ENCODE peak calls at places on chromosomes 7 and 10, in six cellular contexts. C is gastrocnemius medialis; G is CD8-positive, alpha-beta T cell; R is endothelial cell of umbilical vein; J is GM06990; F is prostate gland. A is an unnamed sample.

GRCh38 chr10:66834802-66835201 is 91.0 kb upstream of the LRRTM3 start:
- DNase-seq in C (no peak), G (no peak), R (no peak), J (no peak), F (no peak), A (no peak)

GRCh38 chr10:119281581-119282071 is 74.3 kb downstream of the GRK5 start:
- DNase-seq in C (peak; percentile 50), G (no peak), R (no peak), J (no peak), F (peak; percentile 48), A (peak; percentile 41)

GRCh38 chr7:151503902-151504714 is 15.6 kb downstream of the RHEB start:
- DNase-seq in C (peak; percentile 78), G (no peak), R (no peak), J (no peak), F (peak; percentile 27), A (no peak)

GRCh38 chr10:43173120-43173519 is 34.9 kb downstream of the CSGALNACT2 start:
- DNase-seq in C (no peak), G (no peak), R (no peak), J (no peak), F (no peak), A (no peak)

GRCh38 chr10:100882681-100883321 is 30.0 kb upstream of the SLF2 start:
- DNase-seq in C (no peak), G (no peak), R (peak; percentile 61), J (no peak), F (no peak), A (peak; percentile 10)

GRCh38 chr7:95213809-95214492 is 110.4 kb downstream of the PON1 start:
- DNase-seq in C (peak; percentile 22), G (no peak), R (no peak), J (no peak), F (no peak), A (no peak)

GRCh38 chr7:100034871-100035510 is 14.6 kb upstream of the ZSCAN21 start:
- DNase-seq in C (no peak), G (no peak), R (peak; percentile 46), J (no peak), F (no peak), A (no peak)

GRCh38 chr10:27794157-27794556 is 48.5 kb upstream of the MKX start:
- DNase-seq in C (no peak), G (no peak), R (no peak), J (no peak), F (no peak), A (no peak)

GRCh38 chr10:34637419-34637911 is 177.6 kb downstream of the PARD3 start:
- DNase-seq in C (no peak), G (peak; percentile 66), R (peak; percentile 57), J (peak; percentile 81), F (peak; percentile 52), A (no peak)

GRCh38 chr10:102376901-102377300 is 18.6 kb upstream of the NFKB2 start:
- DNase-seq in C (no peak), G (no peak), R (no peak), J (no peak), F (no peak), A (no peak)

DNA sequence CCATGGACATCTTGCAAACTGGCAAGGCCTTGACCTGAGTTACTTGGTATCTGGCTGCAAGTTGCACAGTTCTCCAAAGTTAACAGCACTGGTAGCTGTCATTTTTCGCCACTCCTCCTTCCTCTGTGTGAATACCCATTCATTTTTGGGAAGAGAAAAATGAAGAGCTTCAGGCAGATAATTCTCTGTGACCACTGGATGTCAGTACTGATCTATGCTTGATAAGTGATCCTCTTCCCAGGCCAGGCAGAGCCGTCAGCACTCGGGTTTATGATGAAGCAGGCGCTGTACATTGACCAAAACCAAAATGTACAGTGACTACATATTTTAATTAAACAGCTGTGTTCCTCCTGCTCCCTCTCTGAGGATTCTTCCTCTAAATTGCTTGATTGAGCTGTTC is 55.9 kb upstream of the PDZD8 start:
- DNase-seq in C (no peak), G (no peak), R (no peak), J (no peak), F (no peak), A (no peak)
- TF ChIP-seq CTCF in C (no peak), G (no peak), R (no peak), J (no peak), F (no peak), A (no peak)

DNA sequence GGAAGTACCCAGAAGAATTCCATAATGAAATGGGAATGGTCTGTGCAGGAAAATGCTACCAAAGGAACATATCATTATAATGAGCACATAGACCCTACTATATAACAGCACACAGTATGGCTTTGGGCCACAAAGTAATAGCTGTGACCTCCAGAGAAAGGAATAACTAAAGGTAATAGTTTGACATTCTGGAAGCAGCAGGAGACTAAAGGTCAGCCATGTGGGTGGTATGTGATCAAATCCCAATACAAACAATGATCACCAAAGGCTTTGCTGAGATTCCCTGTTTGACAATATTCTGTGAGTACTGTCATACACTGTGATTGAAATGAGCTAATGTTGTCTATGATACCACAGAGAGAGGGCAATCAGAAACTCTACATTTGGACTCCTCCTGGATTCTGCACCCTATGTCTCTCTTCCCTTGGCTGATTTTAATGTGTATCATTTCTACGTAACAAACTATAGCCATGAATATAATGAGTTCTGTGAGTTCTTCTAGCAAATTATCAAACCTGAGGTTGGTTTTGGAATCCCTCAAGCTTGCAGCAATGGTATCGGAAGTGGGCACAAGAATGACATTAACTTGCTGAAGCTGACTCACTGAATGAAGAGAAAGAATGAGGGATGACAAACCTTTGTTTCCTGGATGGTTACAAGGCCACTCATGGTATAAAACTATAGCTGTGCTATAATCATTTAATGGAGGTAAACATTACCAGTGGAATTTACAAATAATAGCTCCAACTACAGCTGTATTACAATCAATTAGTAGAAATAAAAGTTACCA is 99.6 kb downstream of the JMJD1C start:
- DNase-seq in C (no peak), G (no peak), R (no peak), J (no peak), F (no peak), A (no peak)
- H3K4me3 ChIP-seq in C (no peak overlapping the region), G (no peak overlapping the region), R (no peak overlapping the region), J (no peak overlapping the region), F (no peak overlapping the region), A (no peak overlapping the region)

DNA sequence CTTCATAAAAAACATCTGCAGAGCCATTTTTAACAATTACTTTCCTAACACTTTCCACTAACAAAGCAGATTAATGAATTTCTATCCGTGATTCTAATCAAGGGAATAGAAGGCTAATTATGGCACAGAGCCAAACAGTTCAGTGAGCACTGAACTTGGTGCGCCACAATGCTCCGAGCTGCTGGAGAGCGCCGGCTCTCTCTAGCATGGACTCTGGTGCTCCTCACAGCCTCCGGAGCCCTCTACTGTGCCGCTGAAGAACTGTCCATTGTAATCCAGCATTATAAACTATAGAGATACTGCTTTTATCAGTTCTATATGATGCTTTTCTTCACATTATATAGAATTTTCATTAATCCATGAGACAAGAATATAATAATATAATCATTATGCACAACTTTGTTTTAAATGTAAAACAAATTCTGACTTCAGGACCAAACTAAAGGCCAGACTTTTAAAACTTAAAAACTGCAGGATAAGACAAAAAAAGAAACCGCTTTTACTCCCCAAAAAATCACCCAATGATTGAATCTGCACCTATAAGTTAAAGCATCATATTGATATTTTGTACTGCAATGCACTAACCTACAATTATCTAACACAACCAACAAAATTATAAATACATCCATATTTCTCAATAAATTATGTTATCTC is 123.6 kb downstream of the RNF32 start:
- DNase-seq in C (no peak), G (no peak), R (peak; percentile 74), J (no peak), F (peak; percentile 64), A (peak; percentile 36)
- TF ChIP-seq CTCF in C (peak; percentile 21), G (no peak), R (peak; percentile 65), J (no peak), F (peak; percentile 53), A (peak; percentile 81)

GRCh38 chr7:142357953-142358520 is 100.2 kb upstream of the PRSS58 start:
- DNase-seq in C (no peak), G (no peak), R (peak; percentile 62), J (peak; percentile 16), F (no peak), A (no peak)
- H3K4me3 ChIP-seq in C (no peak overlapping the region), G (no peak overlapping the region), R (no peak overlapping the region), J (no peak overlapping the region), F (no peak overlapping the region), A (no peak overlapping the region)

GRCh38 chr7:45984386-45985295 is 63.6 kb upstream of the IGFBP3 start:
- DNase-seq in C (no peak), G (no peak), R (no peak), J (no peak), F (no peak), A (no peak)
- TF ChIP-seq CTCF in C (no peak), G (no peak), R (no peak), J (peak; percentile 3), F (no peak), A (no peak)

DNA sequence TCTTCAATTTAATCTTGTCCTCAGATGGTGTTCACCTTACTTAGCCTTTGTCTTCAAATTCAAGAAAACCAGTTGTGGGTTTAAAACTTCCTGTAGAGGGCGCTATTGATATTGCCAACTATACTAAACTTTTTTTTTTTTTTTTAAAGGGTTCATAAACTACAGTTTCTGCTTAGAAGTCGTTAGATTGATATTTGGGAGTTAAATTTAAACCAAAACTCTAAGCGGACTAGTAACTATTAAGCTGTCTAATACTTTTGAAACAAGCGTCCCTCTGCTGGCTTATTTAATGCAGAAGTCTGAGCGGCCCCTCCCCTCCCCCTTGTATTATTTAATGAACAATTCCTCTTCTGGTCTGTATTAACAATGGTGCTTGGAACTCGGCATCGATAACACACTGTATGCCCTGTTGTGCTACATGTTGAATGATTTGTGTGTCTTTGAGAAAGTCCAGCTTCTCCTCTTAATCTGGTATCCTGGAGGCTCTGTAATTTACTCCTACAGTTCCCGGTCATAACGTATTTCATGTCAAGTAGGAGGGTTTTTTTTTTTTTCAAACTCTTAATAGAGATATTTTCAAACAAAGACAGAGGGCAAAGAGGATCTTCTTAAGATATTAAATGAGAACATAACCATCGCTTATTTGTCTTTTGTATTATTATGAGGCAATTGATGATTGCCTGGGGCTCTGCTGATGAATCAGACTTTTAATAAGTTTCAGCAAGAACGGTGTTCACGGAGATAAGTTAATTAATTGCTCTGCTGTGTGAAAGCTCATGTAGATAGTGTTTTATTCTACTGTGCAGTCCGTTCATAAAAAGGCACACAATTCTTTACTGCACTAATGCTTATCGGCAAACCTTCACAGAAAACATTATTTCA is 22.6 kb upstream of the CREB5 start:
- DNase-seq in C (no peak), G (no peak), R (peak; percentile 76), J (peak; percentile 20), F (peak; percentile 33), A (no peak)
- H3K4me3 ChIP-seq in C (peak overlapping the region; percentile 61), G (no peak overlapping the region), R (peak overlapping the region; percentile 54), J (peak overlapping the region; percentile 6), F (peak overlapping the region; percentile 7), A (peak overlapping the region; percentile 43)

GRCh38 chr10:133309111-133309719 is 501 bp downstream of the ZNF511 start:
- DNase-seq in C (peak; percentile 89), G (peak; percentile 92), R (peak; percentile 92), J (peak; percentile 90), F (peak; percentile 95), A (no peak)
- TF ChIP-seq CTCF in C (no peak), G (no peak), R (no peak), J (no peak), F (no peak), A (no peak)

DNA sequence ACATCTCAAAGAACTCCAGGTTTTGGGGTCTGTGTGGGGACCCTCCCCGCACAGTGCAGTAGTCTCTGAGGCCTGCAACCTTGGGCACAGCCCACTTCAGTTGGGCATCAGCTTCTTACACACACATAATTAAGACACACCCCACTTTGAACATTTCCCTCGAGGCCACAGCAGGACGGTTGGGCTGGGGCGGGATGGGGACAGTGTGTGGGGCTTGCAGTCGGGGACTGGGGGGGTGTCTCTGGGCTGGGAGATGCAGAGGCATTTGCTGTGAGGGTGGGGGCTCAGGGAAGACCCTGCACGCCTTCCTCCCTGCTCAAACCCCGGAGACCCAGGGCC is 1.2 kb downstream of the LFNG start:
- DNase-seq in C (no peak), G (no peak), R (no peak), J (no peak), F (no peak), A (no peak)
- H3K4me3 ChIP-seq in C (peak overlapping the region; percentile 48), G (peak overlapping the region; percentile 100), R (peak overlapping the region; percentile 63), J (no peak overlapping the region), F (peak overlapping the region; percentile 68), A (peak overlapping the region; percentile 46)

A was measured in retinal pigment epithelial cell.